ENCODE peak calls at places on chromosomes 11 and 22, in five cellular contexts. One of them, this sample, is unnamed.

GRCh38 chr11:115925568-115925904 is 421.3 kb upstream of the CADM1 start:
- DNase-seq in A549: no peak
- DNase-seq in IMR-90: no peak
- DNase-seq in H1: no peak
- DNase-seq in HepG2: no peak
- DNase-seq in this sample: no peak

GRCh38 chr11:57277845-57278720 is 41.0 kb upstream of the APLNR start:
- DNase-seq in A549: peak; percentile 89
- DNase-seq in IMR-90: peak; percentile 84
- DNase-seq in H1: peak; percentile 84
- DNase-seq in HepG2: peak; percentile 24
- DNase-seq in this sample: peak; percentile 76

GRCh38 chr11:86091566-86091965 is 22.7 kb upstream of the PICALM start:
- DNase-seq in A549: no peak
- DNase-seq in IMR-90: peak; percentile 82
- DNase-seq in H1: no peak
- DNase-seq in HepG2: no peak
- DNase-seq in this sample: no peak

GRCh38 chr11:128291835-128292234 is 295.5 kb downstream of the ETS1 start:
- DNase-seq in A549: no peak
- DNase-seq in IMR-90: no peak
- DNase-seq in H1: no peak
- DNase-seq in HepG2: no peak
- DNase-seq in this sample: no peak

GRCh38 chr11:10307022-10307410 is 2.1 kb downstream of the ADM start:
- DNase-seq in A549: peak; percentile 85
- DNase-seq in IMR-90: no peak
- DNase-seq in H1: no peak
- DNase-seq in HepG2: peak; percentile 27
- DNase-seq in this sample: no peak

GRCh38 chr11:42179211-42179610 is 719.8 kb upstream of the LRRC4C start:
- DNase-seq in A549: no peak
- DNase-seq in IMR-90: no peak
- DNase-seq in H1: no peak
- DNase-seq in HepG2: no peak
- DNase-seq in this sample: no peak

GRCh38 chr11:8282621-8283509 is 19.2 kb upstream of the LMO1 start:
- DNase-seq in A549: no peak
- DNase-seq in IMR-90: no peak
- DNase-seq in H1: peak; percentile 57
- DNase-seq in HepG2: no peak
- DNase-seq in this sample: no peak

GRCh38 chr11:15816270-15816871 is 540.0 kb downstream of the SOX6 start:
- DNase-seq in A549: no peak
- DNase-seq in IMR-90: peak; percentile 92
- DNase-seq in H1: no peak
- DNase-seq in HepG2: no peak
- DNase-seq in this sample: no peak

GRCh38 chr11:74540270-74540669 is 46.7 kb upstream of the LIPT2 start:
- DNase-seq in A549: no peak
- DNase-seq in IMR-90: no peak
- DNase-seq in H1: peak; percentile 22
- DNase-seq in HepG2: no peak
- DNase-seq in this sample: no peak

GRCh38 chr11:36075053-36075452 is 131.2 kb downstream of the LDLRAD3 start:
- DNase-seq in A549: no peak
- DNase-seq in IMR-90: peak; percentile 91
- DNase-seq in H1: no peak
- DNase-seq in HepG2: no peak
- DNase-seq in this sample: no peak

GRCh38 chr11:46183819-46184218 is 62.6 kb upstream of the PHF21A start:
- DNase-seq in A549: no peak
- DNase-seq in IMR-90: peak; percentile 84
- DNase-seq in H1: no peak
- DNase-seq in HepG2: no peak
- DNase-seq in this sample: no peak

GRCh38 chr11:33624082-33624481 is 76.5 kb downstream of the C11orf91 start:
- DNase-seq in A549: no peak
- DNase-seq in IMR-90: no peak
- DNase-seq in H1: no peak
- DNase-seq in HepG2: no peak
- DNase-seq in this sample: no peak

GRCh38 chr11:21710791-21711190 is 482.1 kb upstream of the ANO5 start:
- DNase-seq in A549: no peak
- DNase-seq in IMR-90: no peak
- DNase-seq in H1: no peak
- DNase-seq in HepG2: no peak
- DNase-seq in this sample: no peak

GRCh38 chr22:23233746-23234408 is 53.6 kb downstream of the BCR start:
- DNase-seq in A549: no peak
- DNase-seq in IMR-90: peak; percentile 92
- DNase-seq in H1: no peak
- DNase-seq in HepG2: no peak
- DNase-seq in this sample: peak; percentile 64

GRCh38 chr22:30753701-30754100 is 59.0 kb downstream of the OSBP2 start:
- DNase-seq in A549: no peak
- DNase-seq in IMR-90: no peak
- DNase-seq in H1: no peak
- DNase-seq in HepG2: no peak
- DNase-seq in this sample: no peak

GRCh38 chr22:32850591-32851517 is 49.3 kb downstream of the TIMP3 start:
- DNase-seq in A549: no peak
- DNase-seq in IMR-90: no peak
- DNase-seq in H1: no peak
- DNase-seq in HepG2: no peak
- DNase-seq in this sample: no peak

GRCh38 chr22:17257091-17257490 is 37.9 kb upstream of the ADA2 start:
- DNase-seq in A549: no peak
- DNase-seq in IMR-90: no peak
- DNase-seq in H1: no peak
- DNase-seq in HepG2: no peak
- DNase-seq in this sample: no peak

GRCh38 chr11:124602193-124602592 is 9.0 kb upstream of the PANX3 start:
- DNase-seq in A549: no peak
- DNase-seq in IMR-90: peak; percentile 54
- DNase-seq in H1: no peak
- DNase-seq in HepG2: no peak
- DNase-seq in this sample: no peak

GRCh38 chr22:43526117-43526655 is 114.4 kb downstream of the MPPED1 start:
- DNase-seq in A549: no peak
- DNase-seq in IMR-90: no peak
- DNase-seq in H1: no peak
- DNase-seq in HepG2: no peak
- DNase-seq in this sample: no peak

GRCh38 chr11:120532511-120533196 is 21.1 kb downstream of the GRIK4 start:
- DNase-seq in A549: no peak
- DNase-seq in IMR-90: peak; percentile 71
- DNase-seq in H1: no peak
- DNase-seq in HepG2: peak; percentile 63
- DNase-seq in this sample: no peak

GRCh38 chr11:32162906-32163305 is 72.0 kb downstream of the RCN1 start:
- DNase-seq in A549: no peak
- DNase-seq in IMR-90: no peak
- DNase-seq in H1: no peak
- DNase-seq in HepG2: no peak
- DNase-seq in this sample: no peak

GRCh38 chr22:22403771-22404170 is 104.8 kb downstream of the ZNF280B start:
- DNase-seq in A549: peak; percentile 6
- DNase-seq in IMR-90: no peak
- DNase-seq in H1: no peak
- DNase-seq in HepG2: peak; percentile 25
- DNase-seq in this sample: peak; percentile 63

DNA sequence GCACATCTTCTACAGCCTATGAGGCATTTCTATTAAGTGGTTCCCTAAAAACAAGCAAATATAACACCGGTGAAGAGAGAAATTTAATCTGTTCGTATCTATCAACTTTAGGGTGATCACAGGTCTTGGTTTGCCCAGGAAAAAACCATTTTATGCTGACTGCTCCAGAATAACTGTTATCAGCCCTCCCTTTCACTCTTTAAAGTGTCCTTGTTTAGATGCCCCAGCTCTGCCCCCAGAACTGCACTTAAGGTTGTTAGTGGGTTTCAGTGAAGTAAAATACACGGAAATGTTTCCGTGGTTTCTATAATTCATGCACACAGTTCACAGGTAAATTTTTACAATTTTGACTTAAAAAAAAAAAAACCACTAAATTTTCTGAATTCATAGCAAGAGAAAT is 70.0 kb downstream of the NARS2 start:
- DNase-seq in A549: no peak
- DNase-seq in IMR-90: no peak
- DNase-seq in H1: no peak
- DNase-seq in HepG2: no peak
- DNase-seq in this sample: no peak
- TF ChIP-seq MAFK in A549: peak; percentile 24
- TF ChIP-seq MAFK in IMR-90: no peak
- TF ChIP-seq MAFK in H1: no peak
- TF ChIP-seq MAFK in HepG2: peak; percentile 34
- TF ChIP-seq MAFK in this sample: no peak

GRCh38 chr11:6612008-6612815 is at the start of gene TAF10:
- DNase-seq in A549: peak; percentile 94
- DNase-seq in IMR-90: peak; percentile 96
- DNase-seq in H1: peak; percentile 92
- DNase-seq in HepG2: peak; percentile 87
- DNase-seq in this sample: peak; percentile 96
- TF ChIP-seq MAFK in A549: peak; percentile 10
- TF ChIP-seq MAFK in IMR-90: no peak
- TF ChIP-seq MAFK in H1: no peak
- TF ChIP-seq MAFK in HepG2: no peak
- TF ChIP-seq MAFK in this sample: no peak

GRCh38 chr11:130211144-130211543 is 51.6 kb downstream of the ST14 start:
- DNase-seq in A549: no peak
- DNase-seq in IMR-90: no peak
- DNase-seq in H1: peak; percentile 17
- DNase-seq in HepG2: no peak
- DNase-seq in this sample: no peak

GRCh38 chr11:130208241-130209127 is 48.9 kb downstream of the ST14 start:
- DNase-seq in A549: no peak
- DNase-seq in IMR-90: no peak
- DNase-seq in H1: no peak
- DNase-seq in HepG2: no peak
- DNase-seq in this sample: no peak

GRCh38 chr11:130209128-130209932 is 49.7 kb downstream of the ST14 start:
- DNase-seq in A549: no peak
- DNase-seq in IMR-90: no peak
- DNase-seq in H1: peak; percentile 44
- DNase-seq in HepG2: no peak
- DNase-seq in this sample: no peak

GRCh38 chr11:130211781-130212401 is 52.3 kb downstream of the ST14 start:
- DNase-seq in A549: no peak
- DNase-seq in IMR-90: no peak
- DNase-seq in H1: peak; percentile 39
- DNase-seq in HepG2: no peak
- DNase-seq in this sample: no peak

GRCh38 chr11:130209944-130210854 is 50.6 kb downstream of the ST14 start:
- DNase-seq in A549: no peak
- DNase-seq in IMR-90: no peak
- DNase-seq in H1: peak; percentile 43
- DNase-seq in HepG2: no peak
- DNase-seq in this sample: no peak
- TF ChIP-seq MAFK in A549: no peak
- TF ChIP-seq MAFK in IMR-90: no peak
- TF ChIP-seq MAFK in H1: no peak
- TF ChIP-seq MAFK in HepG2: no peak
- TF ChIP-seq MAFK in this sample: no peak

DNA sequence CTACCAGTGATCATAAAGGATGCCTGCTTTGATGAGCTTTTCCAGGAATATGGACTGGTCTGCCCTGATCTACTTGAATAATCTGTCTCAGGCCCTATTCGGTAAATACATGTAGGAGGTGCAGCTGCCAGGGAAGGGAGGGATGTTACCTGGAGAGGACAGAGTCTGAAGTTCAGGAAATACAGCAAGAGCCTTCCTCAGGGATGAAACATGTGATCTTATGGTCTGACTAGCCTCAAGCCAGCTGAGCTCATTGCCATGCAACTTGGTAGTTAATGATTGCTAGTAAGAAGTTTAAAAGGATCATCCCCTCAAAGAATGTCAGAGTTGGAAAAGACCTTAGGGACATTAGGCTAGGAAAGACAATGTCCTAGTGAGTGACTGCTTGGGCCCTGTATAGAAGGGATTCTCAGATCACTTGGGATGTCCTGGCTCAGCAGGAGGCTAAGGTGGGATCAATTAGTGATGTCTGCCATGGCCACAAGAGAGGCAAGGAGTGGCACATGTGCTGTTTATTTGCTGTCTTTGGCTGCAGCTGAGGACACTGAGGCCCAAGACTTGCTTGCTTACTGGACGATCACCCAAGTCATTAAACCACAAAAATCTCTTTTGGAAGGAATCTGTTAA is 18.5 kb downstream of the PTPRJ start:
- DNase-seq in A549: peak; percentile 75
- DNase-seq in IMR-90: no peak
- DNase-seq in H1: no peak
- DNase-seq in HepG2: peak; percentile 84
- DNase-seq in this sample: no peak
- TF ChIP-seq MAFK in A549: no peak
- TF ChIP-seq MAFK in IMR-90: no peak
- TF ChIP-seq MAFK in H1: no peak
- TF ChIP-seq MAFK in HepG2: no peak
- TF ChIP-seq MAFK in this sample: no peak

This sample was measured in K562.